ENCODE peak calls at places on chromosomes 13 and 19, in four cellular contexts. One of them, this sample, is unnamed.

GRCh38 chr19:18697680-18698079 is 14.2 kb downstream of the CRTC1 start:
- DNase-seq in GM12878: no peak
- DNase-seq in K562: no peak
- DNase-seq in SK-N-SH: no peak
- DNase-seq in this sample: no peak

GRCh38 chr19:10433131-10433536 is 12.8 kb downstream of the PDE4A start:
- DNase-seq in GM12878: no peak
- DNase-seq in K562: peak
- DNase-seq in SK-N-SH: no peak
- DNase-seq in this sample: no peak

GRCh38 chr13:98476538-98476966 is 100.4 kb downstream of the STK24 start:
- DNase-seq in GM12878: peak
- DNase-seq in K562: peak
- DNase-seq in SK-N-SH: no peak
- DNase-seq in this sample: no peak

GRCh38 chr13:75687145-75687763 is 51.1 kb downstream of the LMO7 start:
- DNase-seq in GM12878: no peak
- DNase-seq in K562: peak
- DNase-seq in SK-N-SH: peak
- DNase-seq in this sample: peak

GRCh38 chr19:51124729-51125128 is at the start of gene SIGLEC9:
- DNase-seq in GM12878: no peak
- DNase-seq in K562: no peak
- DNase-seq in SK-N-SH: no peak
- DNase-seq in this sample: no peak

GRCh38 chr19:13847033-13847899 is 29.7 kb upstream of the NANOS3 start:
- DNase-seq in GM12878: no peak
- DNase-seq in K562: peak
- DNase-seq in SK-N-SH: peak
- DNase-seq in this sample: peak

GRCh38 chr19:10624585-10624984 is 768 bp upstream of the SLC44A2 start:
- DNase-seq in GM12878: no peak
- DNase-seq in K562: no peak
- DNase-seq in SK-N-SH: no peak
- DNase-seq in this sample: no peak

GRCh38 chr13:27425918-27426630 is 1.7 kb downstream of the GTF3A start:
- DNase-seq in GM12878: peak
- DNase-seq in K562: peak
- DNase-seq in SK-N-SH: peak
- DNase-seq in this sample: peak

GRCh38 chr13:71866173-71867091 is 572 bp downstream of the DACH1 start:
- DNase-seq in GM12878: no peak
- DNase-seq in K562: no peak
- DNase-seq in SK-N-SH: peak
- DNase-seq in this sample: no peak

GRCh38 chr13:40961224-40961623 is 57.9 kb downstream of the ELF1 start:
- DNase-seq in GM12878: no peak
- DNase-seq in K562: no peak
- DNase-seq in SK-N-SH: no peak
- DNase-seq in this sample: no peak

GRCh38 chr19:14440049-14440448 is 6.9 kb downstream of the PKN1 start:
- DNase-seq in GM12878: peak
- DNase-seq in K562: peak
- DNase-seq in SK-N-SH: no peak
- DNase-seq in this sample: no peak

GRCh38 chr13:109476001-109476400 is 310.4 kb downstream of the IRS2 start:
- DNase-seq in GM12878: no peak
- DNase-seq in K562: no peak
- DNase-seq in SK-N-SH: no peak
- DNase-seq in this sample: no peak

GRCh38 chr19:51034704-51035103 is at the start of gene KLK12:
- DNase-seq in GM12878: no peak
- DNase-seq in K562: no peak
- DNase-seq in SK-N-SH: no peak
- DNase-seq in this sample: no peak

GRCh38 chr13:109968876-109969577 is 182.6 kb upstream of the IRS2 start:
- DNase-seq in GM12878: no peak
- DNase-seq in K562: no peak
- DNase-seq in SK-N-SH: no peak
- DNase-seq in this sample: no peak

GRCh38 chr19:39427707-39428106 is 8.0 kb downstream of the RPS16 start:
- DNase-seq in GM12878: no peak
- DNase-seq in K562: no peak
- DNase-seq in SK-N-SH: no peak
- DNase-seq in this sample: no peak

GRCh38 chr13:56755181-56755580 is 385.5 kb upstream of the PRR20A start:
- DNase-seq in GM12878: no peak
- DNase-seq in K562: no peak
- DNase-seq in SK-N-SH: no peak
- DNase-seq in this sample: no peak

GRCh38 chr13:98878421-98879126 is 99.3 kb downstream of the DOCK9 start:
- DNase-seq in GM12878: no peak
- DNase-seq in K562: no peak
- DNase-seq in SK-N-SH: no peak
- DNase-seq in this sample: no peak

GRCh38 chr19:42074513-42075363 is 1.2 kb upstream of the ZNF574 start:
- DNase-seq in GM12878: no peak
- DNase-seq in K562: peak
- DNase-seq in SK-N-SH: peak
- DNase-seq in this sample: no peak

DNA sequence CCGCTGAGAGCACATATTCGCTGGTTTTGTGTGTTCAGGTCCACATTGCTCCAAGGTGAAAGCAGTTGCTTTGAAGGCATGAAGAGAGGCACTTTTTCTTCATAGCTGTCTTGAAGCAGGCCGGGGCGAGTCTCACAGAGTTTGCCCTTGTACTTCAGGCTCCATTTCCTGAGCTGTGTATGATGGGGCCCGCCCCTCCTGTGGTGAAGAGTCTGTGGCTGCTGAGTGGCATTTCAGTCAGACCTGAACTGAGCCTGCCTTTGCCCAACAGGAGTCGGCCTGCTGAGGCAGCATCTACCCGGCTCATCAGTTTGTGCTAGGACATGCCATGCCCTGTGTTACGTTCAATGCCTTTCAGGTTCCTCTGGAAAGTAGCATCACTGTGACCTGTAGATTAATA is 44.4 kb upstream of the C1QTNF9 start:
- DNase-seq in GM12878: no peak
- DNase-seq in K562: no peak
- DNase-seq in SK-N-SH: no peak
- DNase-seq in this sample: no peak
- TF ChIP-seq ZBTB33 in GM12878: no peak
- TF ChIP-seq ZBTB33 in K562: no peak
- TF ChIP-seq ZBTB33 in SK-N-SH: no peak
- TF ChIP-seq ZBTB33 in this sample: no peak

GRCh38 chr13:44713793-44714469 is 137.8 kb upstream of the TSC22D1 start:
- DNase-seq in GM12878: no peak
- DNase-seq in K562: no peak
- DNase-seq in SK-N-SH: no peak
- DNase-seq in this sample: peak
- TF ChIP-seq RFX5 in GM12878: no peak
- TF ChIP-seq RFX5 in K562: no peak
- TF ChIP-seq RFX5 in SK-N-SH: no peak
- TF ChIP-seq RFX5 in this sample: no peak

DNA sequence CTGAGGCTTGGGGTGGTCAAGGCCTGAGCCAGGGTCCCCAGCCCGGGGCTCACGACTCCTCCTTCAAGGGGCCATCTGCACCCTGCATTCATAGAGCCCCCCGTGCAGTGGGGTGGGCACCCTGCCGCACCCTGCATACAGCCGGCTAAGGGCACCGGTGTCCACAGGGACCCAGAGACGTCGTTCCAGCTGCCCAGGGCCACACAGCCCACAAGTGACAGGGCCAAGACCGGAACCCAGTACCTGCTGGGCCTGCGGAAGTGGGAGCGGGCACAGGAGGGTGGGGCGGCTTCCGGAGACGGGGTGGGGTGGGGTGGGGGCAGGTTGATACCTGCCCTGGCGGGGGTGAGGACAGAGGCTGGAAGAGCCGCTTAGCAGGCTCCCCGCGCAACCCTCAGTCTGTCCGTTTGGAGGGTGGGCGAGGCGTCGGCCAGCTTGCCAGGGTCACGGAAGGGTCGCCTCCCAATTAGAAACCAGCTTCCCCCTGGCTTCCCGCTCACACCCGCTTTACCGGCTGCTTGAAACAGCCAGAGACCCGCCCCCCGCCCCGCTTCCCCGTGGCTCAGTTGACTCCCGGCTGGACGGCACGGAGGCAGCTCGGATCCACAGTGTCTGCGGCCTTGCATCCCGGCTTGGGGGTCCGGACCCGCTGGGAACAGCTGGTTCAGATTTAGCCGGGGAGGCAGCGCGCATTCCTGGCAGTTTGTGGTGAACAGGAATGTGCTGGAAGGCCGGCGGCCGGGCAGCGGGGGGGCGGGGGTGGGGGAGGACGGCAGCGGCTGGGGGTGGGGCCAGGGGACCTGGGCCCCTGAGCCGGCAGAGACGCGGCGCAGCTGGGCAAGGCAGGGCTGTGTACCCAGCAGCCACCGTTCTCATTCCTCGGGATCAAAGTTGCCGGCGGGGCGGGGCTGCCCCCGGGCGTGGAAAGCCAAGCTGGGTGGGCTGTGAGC is 1.8 kb downstream of the CNN2 start:
- DNase-seq in GM12878: no peak
- DNase-seq in K562: peak
- DNase-seq in SK-N-SH: peak
- DNase-seq in this sample: peak
- TF ChIP-seq ZBTB33 in GM12878: no peak
- TF ChIP-seq ZBTB33 in K562: no peak
- TF ChIP-seq ZBTB33 in SK-N-SH: peak
- TF ChIP-seq ZBTB33 in this sample: no peak

GRCh38 chr13:95300625-95301134 is 571 bp downstream of the ABCC4 start:
- DNase-seq in GM12878: no peak
- DNase-seq in K562: peak
- DNase-seq in SK-N-SH: peak
- DNase-seq in this sample: peak

GRCh38 chr13:95301135-95301946 is at the start of gene ABCC4:
- DNase-seq in GM12878: no peak
- DNase-seq in K562: peak
- DNase-seq in SK-N-SH: peak
- DNase-seq in this sample: peak

GRCh38 chr13:95301947-95302386 is 716 bp upstream of the ABCC4 start:
- DNase-seq in GM12878: no peak
- DNase-seq in K562: no peak
- DNase-seq in SK-N-SH: peak
- DNase-seq in this sample: no peak

GRCh38 chr13:95307507-95307906 is 6.3 kb upstream of the ABCC4 start:
- DNase-seq in GM12878: no peak
- DNase-seq in K562: no peak
- DNase-seq in SK-N-SH: no peak
- DNase-seq in this sample: no peak

GRCh38 chr13:95304446-95304845 is 3.2 kb upstream of the ABCC4 start:
- DNase-seq in GM12878: no peak
- DNase-seq in K562: no peak
- DNase-seq in SK-N-SH: no peak
- DNase-seq in this sample: no peak
- TF ChIP-seq RFX5 in GM12878: no peak
- TF ChIP-seq RFX5 in K562: no peak
- TF ChIP-seq RFX5 in SK-N-SH: no peak
- TF ChIP-seq RFX5 in this sample: no peak

GRCh38 chr13:79290595-79291244 is 115.3 kb downstream of the RBM26 start:
- DNase-seq in GM12878: no peak
- DNase-seq in K562: no peak
- DNase-seq in SK-N-SH: no peak
- DNase-seq in this sample: no peak
- TF ChIP-seq ZBTB33 in GM12878: no peak
- TF ChIP-seq ZBTB33 in K562: no peak
- TF ChIP-seq ZBTB33 in SK-N-SH: no peak
- TF ChIP-seq ZBTB33 in this sample: no peak

GRCh38 chr19:47436712-47437401 is 17.5 kb upstream of the MEIS3 start:
- DNase-seq in GM12878: no peak
- DNase-seq in K562: peak
- DNase-seq in SK-N-SH: peak
- DNase-seq in this sample: peak
- TF ChIP-seq RFX5 in GM12878: no peak
- TF ChIP-seq RFX5 in K562: no peak
- TF ChIP-seq RFX5 in SK-N-SH: no peak
- TF ChIP-seq RFX5 in this sample: no peak

DNA sequence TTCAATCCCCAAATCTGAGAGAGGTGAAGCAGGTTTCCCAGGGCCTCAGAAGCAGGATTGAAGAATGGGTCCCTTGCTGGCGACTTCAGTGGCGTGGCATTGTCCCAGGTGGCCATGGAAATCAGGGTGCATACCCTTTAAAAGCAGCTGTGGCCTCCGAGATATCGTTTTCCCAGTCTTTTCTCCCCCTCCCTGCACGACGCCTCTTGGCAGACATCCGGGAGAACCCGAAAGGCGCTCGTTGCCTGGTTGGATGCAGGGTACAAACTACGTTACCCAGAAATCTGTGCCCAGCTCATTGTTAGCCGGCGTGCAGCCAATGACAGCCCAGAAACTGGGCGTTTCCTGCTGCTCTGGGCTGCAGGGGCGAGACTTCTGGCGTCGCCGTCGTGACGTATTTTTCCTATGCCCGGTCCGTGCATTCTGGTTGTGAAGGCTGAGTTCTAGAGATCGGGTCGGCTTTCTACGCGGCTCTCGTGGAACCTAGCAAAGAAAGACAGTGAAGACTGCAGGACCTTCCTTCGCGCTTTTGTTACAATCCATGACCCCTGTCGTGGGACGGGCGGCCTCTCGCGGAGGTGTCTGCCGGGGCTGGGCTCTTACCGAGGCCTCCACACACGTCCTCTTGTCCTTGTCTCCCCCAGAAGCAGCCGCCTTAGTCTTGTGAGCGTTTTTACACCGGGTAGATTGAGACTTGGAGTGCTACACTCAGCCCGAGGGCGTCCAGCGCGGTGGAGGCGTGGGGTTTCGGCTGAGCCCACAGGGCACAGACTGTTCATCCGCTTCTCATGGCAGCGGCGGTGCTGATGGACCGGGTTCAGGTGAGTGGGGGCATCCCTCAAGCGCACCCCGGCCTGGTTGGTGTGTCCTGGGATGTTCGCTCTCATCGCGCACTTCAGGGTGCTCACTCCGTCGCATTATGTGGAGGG is at the start of gene ZNF304:
- DNase-seq in GM12878: peak
- DNase-seq in K562: peak
- DNase-seq in SK-N-SH: peak
- DNase-seq in this sample: peak
- TF ChIP-seq ZBTB33 in GM12878: no peak
- TF ChIP-seq ZBTB33 in K562: no peak
- TF ChIP-seq ZBTB33 in SK-N-SH: peak
- TF ChIP-seq ZBTB33 in this sample: no peak

GRCh38 chr13:46097015-46097414 is 7.8 kb downstream of the CPB2 start:
- DNase-seq in GM12878: no peak
- DNase-seq in K562: no peak
- DNase-seq in SK-N-SH: no peak
- DNase-seq in this sample: no peak
- TF ChIP-seq RFX5 in GM12878: no peak
- TF ChIP-seq RFX5 in K562: no peak
- TF ChIP-seq RFX5 in SK-N-SH: no peak
- TF ChIP-seq RFX5 in this sample: no peak